ENCODE peak calls at places on chromosomes 16 and 17, in eight cellular contexts. A is cardiac muscle cell, B is kidney epithelial cell, J is gastrocnemius medialis, M is mammary epithelial cell, Z is HCT116, D is upper lobe of left lung, T is HL-60. F is an unnamed sample.

GRCh38 chr16:21092951-21093350 is 57.7 kb downstream of the DNAH3 start:
- DNase-seq in A (no peak), B (no peak), J (no peak), M (no peak), Z (no peak), D (no peak), T (no peak), F (no peak)

GRCh38 chr17:81705518-81706231 is 2.5 kb downstream of the MRPL12 start:
- DNase-seq in A (no peak), B (no peak), J (no peak), M (no peak), Z (no peak), D (no peak), T (no peak), F (no peak)

GRCh38 chr17:19270951-19271611 is 33.9 kb downstream of the EPN2 start:
- DNase-seq in A (no peak), B (no peak), J (no peak), M (no peak), Z (no peak), D (no peak), T (no peak), F (no peak)

GRCh38 chr17:42247734-42248133 is 28.5 kb downstream of the STAT5B start:
- DNase-seq in A (no peak), B (no peak), J (no peak), M (peak; percentile 68), Z (no peak), D (peak; percentile 46), T (peak; percentile 34), F (no peak)

GRCh38 chr16:88591577-88592021 is 21.4 kb downstream of the ZC3H18 start:
- DNase-seq in A (no peak), B (no peak), J (peak; percentile 16), M (no peak), Z (no peak), D (peak; percentile 50), T (no peak), F (no peak)

GRCh38 chr17:78346605-78347250 is 13.1 kb downstream of the SOCS3 start:
- DNase-seq in A (no peak), B (no peak), J (no peak), M (peak; percentile 54), Z (no peak), D (no peak), T (no peak), F (no peak)

GRCh38 chr17:35804658-35805192 is 4.6 kb upstream of the TAF15 start:
- DNase-seq in A (peak; percentile 89), B (peak; percentile 76), J (no peak), M (peak; percentile 84), Z (peak; percentile 87), D (peak; percentile 56), T (peak; percentile 51), F (peak; percentile 25)

GRCh38 chr17:38575781-38576180 is 30.0 kb downstream of the SRCIN1 start:
- DNase-seq in A (no peak), B (no peak), J (no peak), M (peak; percentile 37), Z (no peak), D (no peak), T (no peak), F (no peak)

GRCh38 chr17:44005865-44006580 is 1.6 kb downstream of the NAGS start:
- DNase-seq in A (peak; percentile 35), B (no peak), J (no peak), M (peak; percentile 6), Z (no peak), D (peak; percentile 70), T (no peak), F (peak; percentile 33)

GRCh38 chr16:56675685-56676210 is 6.1 kb downstream of the MT1H start:
- DNase-seq in A (no peak), B (no peak), J (no peak), M (no peak), Z (no peak), D (no peak), T (no peak), F (no peak)

GRCh38 chr17:12637015-12637414 is 28.7 kb upstream of the MYOCD start:
- DNase-seq in A (peak; percentile 35), B (peak; percentile 85), J (no peak), M (peak; percentile 6), Z (no peak), D (no peak), T (no peak), F (no peak)

GRCh38 chr16:50841081-50841886 is 99.4 kb downstream of the CYLD start:
- DNase-seq in A (peak; percentile 43), B (no peak), J (no peak), M (no peak), Z (no peak), D (no peak), T (no peak), F (no peak)

GRCh38 chr17:3866269-3866668 is 20.2 kb upstream of the NCBP3 start:
- DNase-seq in A (no peak), B (no peak), J (no peak), M (no peak), Z (no peak), D (no peak), T (no peak), F (no peak)

GRCh38 chr17:17822189-17822978 is 14.4 kb downstream of the SREBF1 start:
- DNase-seq in A (no peak), B (no peak), J (peak; percentile 87), M (no peak), Z (no peak), D (peak; percentile 78), T (no peak), F (no peak)

GRCh38 chr17:54891176-54891821 is 9.4 kb upstream of the TOM1L1 start:
- DNase-seq in A (peak; percentile 80), B (no peak), J (no peak), M (peak; percentile 64), Z (peak; percentile 57), D (no peak), T (peak; percentile 5), F (peak; percentile 9)

GRCh38 chr17:60321336-60322055 is 70.4 kb downstream of the USP32 start:
- DNase-seq in A (no peak), B (no peak), J (no peak), M (no peak), Z (no peak), D (no peak), T (no peak), F (no peak)

DNA sequence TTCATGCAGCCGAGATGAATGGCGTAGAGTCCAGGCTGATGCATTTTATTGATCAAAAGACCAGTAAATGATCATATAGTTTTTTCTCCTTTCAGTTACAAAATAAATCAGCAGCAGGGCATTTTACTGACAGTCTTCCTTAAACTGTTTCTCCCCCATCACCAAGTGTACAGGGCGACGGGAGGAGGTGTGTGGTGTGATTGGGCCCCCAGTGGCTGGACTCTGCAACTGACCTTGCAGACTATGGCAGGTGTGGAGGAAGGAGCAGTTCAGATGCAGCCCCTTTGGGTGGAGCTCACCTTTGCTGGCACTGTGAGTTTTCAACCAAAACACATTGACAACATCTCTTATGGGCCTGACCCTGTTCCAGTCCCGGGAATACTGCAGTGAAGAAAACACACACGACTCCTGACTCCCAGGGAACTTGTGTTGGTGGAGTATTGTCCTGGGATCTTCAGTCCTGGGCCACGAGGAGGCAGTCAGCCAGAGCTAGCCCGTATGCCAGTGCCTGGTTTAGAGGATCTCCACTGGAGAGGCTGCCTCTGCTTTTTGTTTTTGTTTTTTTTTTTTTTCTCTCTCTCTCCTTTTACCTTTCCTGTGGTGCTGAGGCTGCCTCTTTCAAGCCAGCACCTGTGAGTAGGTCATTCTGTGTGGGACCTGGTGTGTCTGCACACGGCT is 29.8 kb downstream of the KIAA0513 start:
- DNase-seq in A (peak; percentile 52), B (no peak), J (no peak), M (no peak), Z (peak; percentile 19), D (no peak), T (no peak), F (no peak)
- TF ChIP-seq CTCF in A (no peak), B (no peak), J (no peak), M (peak; percentile 46), Z (peak; percentile 81), D (peak; percentile 22), T (no peak), F (peak; percentile 42)

DNA sequence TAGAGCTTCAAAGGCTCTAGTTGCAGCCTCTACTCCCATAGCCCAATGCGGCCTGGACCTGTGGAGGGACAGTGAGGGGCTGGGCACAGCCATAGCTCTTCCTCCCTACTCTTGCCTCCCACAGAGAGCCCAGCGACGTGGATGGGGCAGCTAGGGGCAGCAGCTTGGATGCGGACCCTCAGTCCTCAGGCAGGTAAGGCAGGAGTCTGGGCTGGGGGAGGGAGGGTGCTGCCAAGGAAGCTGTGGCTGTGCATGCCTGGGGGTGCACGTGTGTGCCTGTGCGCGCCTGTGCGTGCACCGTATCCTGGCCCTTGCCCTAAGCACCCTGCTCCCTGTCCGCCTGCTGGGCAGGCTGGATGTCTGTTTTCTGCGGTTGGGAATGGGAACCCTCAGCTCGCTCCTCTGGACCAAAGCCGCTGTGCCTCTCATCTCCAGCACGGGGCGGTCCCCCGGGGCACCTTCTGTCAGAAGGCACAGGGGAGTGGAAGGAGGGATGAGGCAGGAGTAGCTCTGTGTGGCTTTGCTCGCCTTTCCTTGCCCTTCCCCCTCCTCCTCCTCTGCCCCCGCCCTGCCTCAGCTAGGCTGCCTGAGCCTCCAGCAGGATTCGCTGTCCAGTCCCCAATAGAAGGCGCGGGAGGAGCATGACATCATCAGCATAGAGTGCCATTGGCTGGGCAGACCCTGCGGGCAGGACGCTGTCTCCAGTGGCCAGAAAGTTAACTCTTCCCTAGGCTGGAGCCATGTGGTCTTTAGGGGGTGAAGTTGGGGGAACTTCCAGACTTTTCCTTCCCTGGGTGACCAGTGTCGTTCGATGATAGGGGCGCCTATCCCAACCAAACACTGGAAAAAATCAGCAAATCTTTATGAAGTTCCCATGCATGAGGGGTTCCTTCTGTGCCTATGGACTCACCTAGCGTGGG is 797 bp downstream of the PRCD start:
- DNase-seq in A (peak; percentile 96), B (peak; percentile 86), J (peak; percentile 94), M (peak; percentile 92), Z (peak; percentile 93), D (peak; percentile 95), T (no peak), F (peak; percentile 86)
- TF ChIP-seq CTCF in A (peak; percentile 22), B (peak; percentile 3), J (peak; percentile 18), M (no peak), Z (peak; percentile 29), D (peak; percentile 48), T (no peak), F (peak; percentile 24)

DNA sequence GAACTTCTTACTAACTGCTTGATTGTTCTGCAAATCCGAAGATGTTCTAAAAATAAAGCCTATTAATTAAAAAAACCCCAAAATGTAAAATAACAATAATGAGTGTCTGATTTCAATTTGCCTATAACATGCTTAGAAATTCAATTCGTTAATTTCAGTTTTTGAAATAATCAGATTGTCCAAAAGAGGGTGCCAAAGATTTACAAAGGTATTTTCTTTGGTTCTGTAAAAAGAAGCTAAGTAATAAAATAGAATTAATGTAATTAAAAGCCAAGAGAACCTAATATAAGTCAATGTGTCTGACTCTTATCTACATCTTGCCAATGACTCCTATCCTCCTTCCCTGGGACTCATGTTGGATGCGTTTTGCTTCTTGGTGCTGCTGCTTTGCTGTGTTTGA is 75.0 kb upstream of the CPHXL start:
- DNase-seq in A (no peak), B (no peak), J (no peak), M (no peak), Z (no peak), D (no peak), T (no peak), F (no peak)
- TF ChIP-seq CTCF in A (no peak), B (no peak), J (no peak), M (peak; percentile 35), Z (no peak), D (no peak), T (no peak), F (peak; percentile 59)

GRCh38 chr16:72856797-72857196 is 191.1 kb downstream of the ZFHX3 start:
- DNase-seq in A (no peak), B (no peak), J (no peak), M (no peak), Z (no peak), D (no peak), T (no peak), F (no peak)
- TF ChIP-seq CTCF in A (peak; percentile 43), B (peak; percentile 45), J (no peak), M (peak; percentile 46), Z (peak; percentile 63), D (no peak), T (peak; percentile 16), F (peak; percentile 43)